ENCODE peak calls at places on chromosomes 5 and 9, in seven cellular contexts. P, M, F, V, T, U and S are unnamed samples.

GRCh38 chr5:179806250-179807045 is at the start of gene MGAT4B:
- DNase-seq in P (peak), M (peak), F (peak), V (peak), T (no peak), U (peak), S (peak)

GRCh38 chr5:96157077-96157780 is 195.6 kb upstream of the ELL2 start:
- DNase-seq in P (no peak), M (no peak), F (no peak), V (no peak), T (no peak), U (no peak), S (no peak)

GRCh38 chr9:83775932-83776331 is 41.6 kb downstream of the GKAP1 start:
- DNase-seq in P (no peak), M (no peak), F (no peak), V (no peak), T (no peak), U (no peak), S (no peak)

GRCh38 chr9:4099961-4100360 is 199.9 kb downstream of the GLIS3 start:
- DNase-seq in P (no peak), M (no peak), F (peak), V (no peak), T (no peak), U (peak), S (no peak)

GRCh38 chr9:129838707-129839259 is 3.5 kb downstream of the USP20 start:
- DNase-seq in P (no peak), M (no peak), F (no peak), V (no peak), T (no peak), U (peak), S (no peak)

GRCh38 chr5:80193421-80193820 is 62.4 kb downstream of the SERINC5 start:
- DNase-seq in P (no peak), M (no peak), F (peak), V (no peak), T (peak), U (no peak), S (peak)

GRCh38 chr5:121702783-121703182 is 148.9 kb upstream of the FTMT start:
- DNase-seq in P (no peak), M (no peak), F (no peak), V (no peak), T (no peak), U (no peak), S (no peak)

GRCh38 chr9:78971505-78971904 is 600.3 kb upstream of the TLE4 start:
- DNase-seq in P (no peak), M (no peak), F (peak), V (no peak), T (no peak), U (no peak), S (peak)

GRCh38 chr5:6745706-6746217 is 32.5 kb downstream of the TENT4A start:
- DNase-seq in P (no peak), M (no peak), F (peak), V (peak), T (peak), U (peak), S (peak)

GRCh38 chr9:110141118-110141797 is 66.7 kb downstream of the C9orf152 start:
- DNase-seq in P (peak), M (no peak), F (no peak), V (no peak), T (peak), U (peak), S (no peak)

GRCh38 chr5:56377573-56377972 is 144.4 kb upstream of the ANKRD55 start:
- DNase-seq in P (no peak), M (no peak), F (no peak), V (no peak), T (no peak), U (no peak), S (no peak)

GRCh38 chr9:107334103-107334776 is 51.2 kb downstream of the RAD23B start:
- DNase-seq in P (no peak), M (no peak), F (no peak), V (no peak), T (no peak), U (no peak), S (no peak)

GRCh38 chr5:74483001-74483400 is 157.5 kb downstream of the ENC1 start:
- DNase-seq in P (no peak), M (no peak), F (no peak), V (no peak), T (no peak), U (no peak), S (no peak)

GRCh38 chr5:50766967-50767366 is 100.5 kb downstream of the PARP8 start:
- DNase-seq in P (no peak), M (no peak), F (no peak), V (no peak), T (no peak), U (no peak), S (no peak)

GRCh38 chr5:137205237-137205636 is 293.9 kb downstream of the SPOCK1 start:
- DNase-seq in P (no peak), M (no peak), F (no peak), V (no peak), T (no peak), U (peak), S (peak)

GRCh38 chr5:14326035-14326909 is 183.1 kb downstream of the TRIO start:
- DNase-seq in P (no peak), M (no peak), F (peak), V (no peak), T (no peak), U (peak), S (no peak)

GRCh38 chr9:132614324-132614723 is 31.9 kb downstream of the BARHL1 start:
- DNase-seq in P (no peak), M (no peak), F (no peak), V (no peak), T (no peak), U (no peak), S (no peak)

GRCh38 chr5:2756211-2756746 is 4.8 kb upstream of the IRX2 start:
- DNase-seq in P (no peak), M (no peak), F (no peak), V (no peak), T (no peak), U (no peak), S (no peak)

GRCh38 chr5:124022966-124023365 is 511.0 kb downstream of the CSNK1G3 start:
- DNase-seq in P (no peak), M (no peak), F (no peak), V (no peak), T (no peak), U (no peak), S (no peak)

GRCh38 chr5:42949348-42950090 is 90.6 kb downstream of the ANXA2R start:
- DNase-seq in P (peak), M (peak), F (no peak), V (no peak), T (peak), U (no peak), S (peak)

GRCh38 chr5:65646938-65647337 is 22.1 kb downstream of the SHLD3 start:
- DNase-seq in P (no peak), M (no peak), F (no peak), V (no peak), T (no peak), U (no peak), S (no peak)

GRCh38 chr9:84937086-84937670 is 267.6 kb downstream of the NTRK2 start:
- DNase-seq in P (no peak), M (no peak), F (no peak), V (no peak), T (no peak), U (no peak), S (no peak)

GRCh38 chr9:69200071-69200470 is 26.0 kb downstream of the TJP2 start:
- DNase-seq in P (no peak), M (no peak), F (no peak), V (no peak), T (no peak), U (peak), S (no peak)

GRCh38 chr5:173232499-173233346 is 2.3 kb downstream of the NKX2-5 start:
- DNase-seq in P (no peak), M (no peak), F (no peak), V (no peak), T (no peak), U (no peak), S (no peak)

GRCh38 chr5:58412932-58413331 is 47.0 kb downstream of the PLK2 start:
- DNase-seq in P (no peak), M (no peak), F (no peak), V (no peak), T (no peak), U (no peak), S (no peak)

GRCh38 chr5:168073991-168074800 is 217.2 kb upstream of the WWC1 start:
- DNase-seq in P (no peak), M (no peak), F (no peak), V (no peak), T (peak), U (no peak), S (no peak)

GRCh38 chr5:140041099-140041491 is 2.0 kb downstream of the NRG2 start:
- DNase-seq in P (no peak), M (no peak), F (no peak), V (no peak), T (no peak), U (peak), S (no peak)

GRCh38 chr9:79280691-79281090 is 291.1 kb upstream of the TLE4 start:
- DNase-seq in P (no peak), M (no peak), F (no peak), V (no peak), T (no peak), U (no peak), S (no peak)

GRCh38 chr5:38695021-38695961 is 138.8 kb upstream of the LIFR start:
- DNase-seq in P (no peak), M (no peak), F (no peak), V (no peak), T (no peak), U (no peak), S (no peak)

GRCh38 chr9:20593551-20593950 is 28.7 kb downstream of the MLLT3 start:
- DNase-seq in P (no peak), M (no peak), F (no peak), V (no peak), T (peak), U (peak), S (no peak)

GRCh38 chr5:136004436-136004835 is 24.4 kb upstream of the TGFBI start:
- DNase-seq in P (no peak), M (no peak), F (no peak), V (no peak), T (no peak), U (peak), S (no peak)